ENCODE peak calls at places on chromosomes 3 and 15, in ten cellular contexts. One of them, this sample, is unnamed.

GRCh38 chr3:20225769-20226168 is 39.8 kb upstream of the SGO1 start:
- DNase-seq in stimulated activated naive CD4-positive, alpha-beta T cell: no peak
- DNase-seq in HCT116: peak
- DNase-seq in activated T-cell treated with anti-CD3 and anti-CD28 coated beads for 4 hours: no peak
- DNase-seq in AG08395: peak
- DNase-seq in sciatic nerve: no peak
- DNase-seq in uterus: no peak
- DNase-seq in neural crest cell: no peak
- DNase-seq in Caki2: peak
- DNase-seq in fibroblast of the conjunctiva: peak
- DNase-seq in this sample: peak

GRCh38 chr15:42101861-42102260 is 7.5 kb upstream of the PLA2G4D start:
- DNase-seq in stimulated activated naive CD4-positive, alpha-beta T cell: no peak
- DNase-seq in HCT116: no peak
- DNase-seq in activated T-cell treated with anti-CD3 and anti-CD28 coated beads for 4 hours: no peak
- DNase-seq in AG08395: no peak
- DNase-seq in sciatic nerve: no peak
- DNase-seq in uterus: no peak
- DNase-seq in neural crest cell: no peak
- DNase-seq in Caki2: no peak
- DNase-seq in fibroblast of the conjunctiva: no peak
- DNase-seq in this sample: peak

GRCh38 chr15:60932051-60932915 is 296.8 kb downstream of the RORA start:
- DNase-seq in stimulated activated naive CD4-positive, alpha-beta T cell: peak
- DNase-seq in HCT116: peak
- DNase-seq in activated T-cell treated with anti-CD3 and anti-CD28 coated beads for 4 hours: peak
- DNase-seq in AG08395: peak
- DNase-seq in sciatic nerve: no peak
- DNase-seq in uterus: no peak
- DNase-seq in neural crest cell: no peak
- DNase-seq in Caki2: peak
- DNase-seq in fibroblast of the conjunctiva: no peak
- DNase-seq in this sample: peak

GRCh38 chr15:37031198-37031597 is 69.2 kb downstream of the MEIS2 start:
- DNase-seq in stimulated activated naive CD4-positive, alpha-beta T cell: no peak
- DNase-seq in HCT116: no peak
- DNase-seq in activated T-cell treated with anti-CD3 and anti-CD28 coated beads for 4 hours: no peak
- DNase-seq in AG08395: no peak
- DNase-seq in sciatic nerve: no peak
- DNase-seq in uterus: no peak
- DNase-seq in neural crest cell: no peak
- DNase-seq in Caki2: peak
- DNase-seq in fibroblast of the conjunctiva: no peak
- DNase-seq in this sample: no peak

GRCh38 chr15:91855684-91856553 is 2.4 kb downstream of the SLCO3A1 start:
- DNase-seq in stimulated activated naive CD4-positive, alpha-beta T cell: no peak
- DNase-seq in HCT116: no peak
- DNase-seq in activated T-cell treated with anti-CD3 and anti-CD28 coated beads for 4 hours: no peak
- DNase-seq in AG08395: no peak
- DNase-seq in sciatic nerve: no peak
- DNase-seq in uterus: no peak
- DNase-seq in neural crest cell: no peak
- DNase-seq in Caki2: peak
- DNase-seq in fibroblast of the conjunctiva: no peak
- DNase-seq in this sample: no peak

GRCh38 chr15:101474233-101474632 is 15.3 kb downstream of the PCSK6 start:
- DNase-seq in stimulated activated naive CD4-positive, alpha-beta T cell: no peak
- DNase-seq in HCT116: no peak
- DNase-seq in activated T-cell treated with anti-CD3 and anti-CD28 coated beads for 4 hours: no peak
- DNase-seq in AG08395: no peak
- DNase-seq in sciatic nerve: peak
- DNase-seq in uterus: no peak
- DNase-seq in neural crest cell: no peak
- DNase-seq in Caki2: no peak
- DNase-seq in fibroblast of the conjunctiva: no peak
- DNase-seq in this sample: no peak

GRCh38 chr3:14429237-14429636 is 26.8 kb downstream of the SLC6A6 start:
- DNase-seq in stimulated activated naive CD4-positive, alpha-beta T cell: no peak
- DNase-seq in HCT116: no peak
- DNase-seq in activated T-cell treated with anti-CD3 and anti-CD28 coated beads for 4 hours: no peak
- DNase-seq in AG08395: no peak
- DNase-seq in sciatic nerve: no peak
- DNase-seq in uterus: no peak
- DNase-seq in neural crest cell: no peak
- DNase-seq in Caki2: no peak
- DNase-seq in fibroblast of the conjunctiva: no peak
- DNase-seq in this sample: peak

GRCh38 chr15:88902846-88903245 is 7.5 kb upstream of the HAPLN3 start:
- DNase-seq in stimulated activated naive CD4-positive, alpha-beta T cell: no peak
- DNase-seq in HCT116: no peak
- DNase-seq in activated T-cell treated with anti-CD3 and anti-CD28 coated beads for 4 hours: no peak
- DNase-seq in AG08395: no peak
- DNase-seq in sciatic nerve: no peak
- DNase-seq in uterus: no peak
- DNase-seq in neural crest cell: no peak
- DNase-seq in Caki2: no peak
- DNase-seq in fibroblast of the conjunctiva: no peak
- DNase-seq in this sample: no peak

GRCh38 chr15:101215681-101216080 is 36.2 kb downstream of the CHSY1 start:
- DNase-seq in stimulated activated naive CD4-positive, alpha-beta T cell: no peak
- DNase-seq in HCT116: no peak
- DNase-seq in activated T-cell treated with anti-CD3 and anti-CD28 coated beads for 4 hours: no peak
- DNase-seq in AG08395: no peak
- DNase-seq in sciatic nerve: no peak
- DNase-seq in uterus: no peak
- DNase-seq in neural crest cell: no peak
- DNase-seq in Caki2: no peak
- DNase-seq in fibroblast of the conjunctiva: no peak
- DNase-seq in this sample: no peak

GRCh38 chr15:49179433-49180190 is 9.6 kb downstream of the GALK2 start:
- DNase-seq in stimulated activated naive CD4-positive, alpha-beta T cell: no peak
- DNase-seq in HCT116: no peak
- DNase-seq in activated T-cell treated with anti-CD3 and anti-CD28 coated beads for 4 hours: no peak
- DNase-seq in AG08395: no peak
- DNase-seq in sciatic nerve: no peak
- DNase-seq in uterus: no peak
- DNase-seq in neural crest cell: no peak
- DNase-seq in Caki2: no peak
- DNase-seq in fibroblast of the conjunctiva: no peak
- DNase-seq in this sample: no peak

GRCh38 chr15:76340802-76341365 is 4.3 kb downstream of the ISL2 start:
- DNase-seq in stimulated activated naive CD4-positive, alpha-beta T cell: no peak
- DNase-seq in HCT116: no peak
- DNase-seq in activated T-cell treated with anti-CD3 and anti-CD28 coated beads for 4 hours: no peak
- DNase-seq in AG08395: no peak
- DNase-seq in sciatic nerve: no peak
- DNase-seq in uterus: no peak
- DNase-seq in neural crest cell: peak
- DNase-seq in Caki2: no peak
- DNase-seq in fibroblast of the conjunctiva: no peak
- DNase-seq in this sample: no peak

GRCh38 chr15:88378259-88378658 is 88.9 kb downstream of the MRPL46 start:
- DNase-seq in stimulated activated naive CD4-positive, alpha-beta T cell: no peak
- DNase-seq in HCT116: no peak
- DNase-seq in activated T-cell treated with anti-CD3 and anti-CD28 coated beads for 4 hours: no peak
- DNase-seq in AG08395: no peak
- DNase-seq in sciatic nerve: no peak
- DNase-seq in uterus: no peak
- DNase-seq in neural crest cell: no peak
- DNase-seq in Caki2: no peak
- DNase-seq in fibroblast of the conjunctiva: no peak
- DNase-seq in this sample: no peak

GRCh38 chr3:128993461-128994172 is at the start of gene CFAP92:
- DNase-seq in stimulated activated naive CD4-positive, alpha-beta T cell: peak
- DNase-seq in HCT116: peak
- DNase-seq in activated T-cell treated with anti-CD3 and anti-CD28 coated beads for 4 hours: peak
- DNase-seq in AG08395: peak
- DNase-seq in sciatic nerve: peak
- DNase-seq in uterus: peak
- DNase-seq in neural crest cell: peak
- DNase-seq in Caki2: peak
- DNase-seq in fibroblast of the conjunctiva: peak
- DNase-seq in this sample: peak

This sample was measured in myocyte.